ENCODE peak calls at places on chromosome 1, in eight cellular contexts. One of them, this sample, is unnamed.

GRCh38 chr1:240888787-240889048 is 276.8 kb upstream of the GREM2 start:
- DNase-seq in cardiac fibroblast: no peak
- DNase-seq in kidney: no peak
- DNase-seq in A549: no peak
- DNase-seq in NCI-H345: no peak
- DNase-seq in GM12892: no peak
- DNase-seq in NCI-H2029: no peak
- DNase-seq in SK-N-SH: no peak
- DNase-seq in this sample: no peak

GRCh38 chr1:175555266-175555665 is 188.1 kb downstream of the TNR start:
- DNase-seq in cardiac fibroblast: peak; percentile 53
- DNase-seq in kidney: no peak
- DNase-seq in A549: no peak
- DNase-seq in NCI-H345: no peak
- DNase-seq in GM12892: no peak
- DNase-seq in NCI-H2029: no peak
- DNase-seq in SK-N-SH: no peak
- DNase-seq in this sample: no peak

GRCh38 chr1:235595079-235595478 is 54.5 kb downstream of the GNG4 start:
- DNase-seq in cardiac fibroblast: no peak
- DNase-seq in kidney: peak; percentile 46
- DNase-seq in A549: no peak
- DNase-seq in NCI-H345: no peak
- DNase-seq in GM12892: no peak
- DNase-seq in NCI-H2029: no peak
- DNase-seq in SK-N-SH: no peak
- DNase-seq in this sample: no peak

GRCh38 chr1:116382321-116382720 is 9.3 kb downstream of the ATP1A1 start:
- DNase-seq in cardiac fibroblast: peak; percentile 70
- DNase-seq in kidney: no peak
- DNase-seq in A549: no peak
- DNase-seq in NCI-H345: no peak
- DNase-seq in GM12892: no peak
- DNase-seq in NCI-H2029: no peak
- DNase-seq in SK-N-SH: no peak
- DNase-seq in this sample: no peak

GRCh38 chr1:40017951-40018575 is 22.5 kb upstream of the CAP1 start:
- DNase-seq in cardiac fibroblast: no peak
- DNase-seq in kidney: no peak
- DNase-seq in A549: peak; percentile 8
- DNase-seq in NCI-H345: no peak
- DNase-seq in GM12892: no peak
- DNase-seq in NCI-H2029: no peak
- DNase-seq in SK-N-SH: no peak
- DNase-seq in this sample: no peak

GRCh38 chr1:34742667-34743270 is 12.1 kb upstream of the GJB5 start:
- DNase-seq in cardiac fibroblast: peak; percentile 70
- DNase-seq in kidney: peak; percentile 89
- DNase-seq in A549: peak; percentile 56
- DNase-seq in NCI-H345: peak; percentile 83
- DNase-seq in GM12892: peak; percentile 90
- DNase-seq in NCI-H2029: peak; percentile 58
- DNase-seq in SK-N-SH: peak; percentile 91
- DNase-seq in this sample: peak; percentile 82

GRCh38 chr1:11285883-11286734 is 13.1 kb downstream of the UBIAD1 start:
- DNase-seq in cardiac fibroblast: peak; percentile 46
- DNase-seq in kidney: no peak
- DNase-seq in A549: peak; percentile 12
- DNase-seq in NCI-H345: no peak
- DNase-seq in GM12892: no peak
- DNase-seq in NCI-H2029: no peak
- DNase-seq in SK-N-SH: peak; percentile 49
- DNase-seq in this sample: peak; percentile 57

GRCh38 chr1:245842106-245842505 is 665.0 kb downstream of the SMYD3 start:
- DNase-seq in cardiac fibroblast: no peak
- DNase-seq in kidney: no peak
- DNase-seq in A549: no peak
- DNase-seq in NCI-H345: no peak
- DNase-seq in GM12892: no peak
- DNase-seq in NCI-H2029: no peak
- DNase-seq in SK-N-SH: no peak
- DNase-seq in this sample: no peak

GRCh38 chr1:203112451-203112850 is 15.1 kb upstream of the ADORA1 start:
- DNase-seq in cardiac fibroblast: no peak
- DNase-seq in kidney: no peak
- DNase-seq in A549: no peak
- DNase-seq in NCI-H345: no peak
- DNase-seq in GM12892: no peak
- DNase-seq in NCI-H2029: no peak
- DNase-seq in SK-N-SH: no peak
- DNase-seq in this sample: no peak

GRCh38 chr1:42333662-42334239 is 1.3 kb downstream of the FOXJ3 start:
- DNase-seq in cardiac fibroblast: peak; percentile 18
- DNase-seq in kidney: no peak
- DNase-seq in A549: no peak
- DNase-seq in NCI-H345: no peak
- DNase-seq in GM12892: no peak
- DNase-seq in NCI-H2029: no peak
- DNase-seq in SK-N-SH: no peak
- DNase-seq in this sample: peak; percentile 55

GRCh38 chr1:233988963-233989696 is 84.7 kb downstream of the SLC35F3 start:
- DNase-seq in cardiac fibroblast: no peak
- DNase-seq in kidney: no peak
- DNase-seq in A549: peak; percentile 32
- DNase-seq in NCI-H345: no peak
- DNase-seq in GM12892: no peak
- DNase-seq in NCI-H2029: no peak
- DNase-seq in SK-N-SH: no peak
- DNase-seq in this sample: no peak

GRCh38 chr1:155093938-155094621 is 15.4 kb downstream of the EFNA3 start:
- DNase-seq in cardiac fibroblast: peak; percentile 74
- DNase-seq in kidney: peak; percentile 59
- DNase-seq in A549: peak; percentile 66
- DNase-seq in NCI-H345: peak; percentile 89
- DNase-seq in GM12892: no peak
- DNase-seq in NCI-H2029: no peak
- DNase-seq in SK-N-SH: peak; percentile 77
- DNase-seq in this sample: peak; percentile 94